ENCODE peak calls at places on chromosomes 3 and 15, in eight cellular contexts. L is HCT116, T is neural progenitor cell, P is PC-3, H is SK-N-SH, Y is MM.1S, E is GM23338, B is hepatocyte. F is an unnamed sample.

GRCh38 chr3:30290479-30290878 is 315.9 kb upstream of the TGFBR2 start:
- DNase-seq in T (no peak), P (no peak), Y (no peak), E (no peak), B (no peak), L (no peak), H (no peak), F (no peak)

GRCh38 chr15:51714162-51714561 is 23.3 kb downstream of the LYSMD2 start:
- DNase-seq in E (no peak), Y (no peak), B (no peak), H (peak; percentile 31), T (no peak), P (no peak), L (no peak), F (no peak)

GRCh38 chr3:71303627-71304260 is 279.8 kb downstream of the FOXP1 start:
- DNase-seq in P (no peak), T (no peak), H (no peak), E (peak; percentile 16), B (no peak), L (no peak), Y (no peak), F (no peak)

GRCh38 chr3:62554264-62554799 is 181.0 kb upstream of the FEZF2 start:
- DNase-seq in P (peak; percentile 35), L (peak; percentile 26), B (no peak), E (peak; percentile 73), H (peak; percentile 8), Y (no peak), T (peak; percentile 35), F (peak; percentile 44)

GRCh38 chr3:140501054-140501769 is 176.7 kb upstream of the TRIM42 start:
- DNase-seq in T (no peak), L (no peak), P (no peak), Y (no peak), E (no peak), H (no peak), B (peak; percentile 13), F (no peak)

GRCh38 chr15:96361309-96362000 is 31.0 kb downstream of the NR2F2 start:
- DNase-seq in T (peak; percentile 75), H (peak; percentile 35), E (peak; percentile 45), P (no peak), B (no peak), Y (no peak), L (no peak), F (no peak)

GRCh38 chr3:114659109-114660081 is 365.6 kb downstream of the TIGIT start:
- DNase-seq in B (peak; percentile 23), H (no peak), L (no peak), Y (no peak), T (peak; percentile 6), P (no peak), E (peak; percentile 11), F (no peak)

GRCh38 chr3:147816770-147817169 is 407.6 kb downstream of the ZIC1 start:
- DNase-seq in T (no peak), B (peak; percentile 18), L (no peak), P (peak; percentile 43), E (no peak), Y (no peak), H (no peak), F (no peak)

GRCh38 chr3:87580782-87581181 is 304.4 kb upstream of the POU1F1 start:
- DNase-seq in E (no peak), H (no peak), P (peak; percentile 63), B (no peak), L (no peak), Y (no peak), T (no peak), F (no peak)

GRCh38 chr3:149018247-149018646 is 26.9 kb downstream of the GYG1 start:
- DNase-seq in H (no peak), B (no peak), Y (no peak), T (no peak), L (no peak), E (no peak), P (no peak), F (no peak)

GRCh38 chr15:46518381-46518780 is 883.6 kb downstream of the SQOR start:
- DNase-seq in H (no peak), L (no peak), E (no peak), T (no peak), Y (no peak), B (no peak), P (no peak), F (no peak)

GRCh38 chr15:51708013-51708412 is 26.7 kb downstream of the SCG3 start:
- DNase-seq in Y (no peak), P (no peak), T (no peak), L (no peak), B (peak; percentile 52), H (no peak), E (no peak), F (no peak)

DNA sequence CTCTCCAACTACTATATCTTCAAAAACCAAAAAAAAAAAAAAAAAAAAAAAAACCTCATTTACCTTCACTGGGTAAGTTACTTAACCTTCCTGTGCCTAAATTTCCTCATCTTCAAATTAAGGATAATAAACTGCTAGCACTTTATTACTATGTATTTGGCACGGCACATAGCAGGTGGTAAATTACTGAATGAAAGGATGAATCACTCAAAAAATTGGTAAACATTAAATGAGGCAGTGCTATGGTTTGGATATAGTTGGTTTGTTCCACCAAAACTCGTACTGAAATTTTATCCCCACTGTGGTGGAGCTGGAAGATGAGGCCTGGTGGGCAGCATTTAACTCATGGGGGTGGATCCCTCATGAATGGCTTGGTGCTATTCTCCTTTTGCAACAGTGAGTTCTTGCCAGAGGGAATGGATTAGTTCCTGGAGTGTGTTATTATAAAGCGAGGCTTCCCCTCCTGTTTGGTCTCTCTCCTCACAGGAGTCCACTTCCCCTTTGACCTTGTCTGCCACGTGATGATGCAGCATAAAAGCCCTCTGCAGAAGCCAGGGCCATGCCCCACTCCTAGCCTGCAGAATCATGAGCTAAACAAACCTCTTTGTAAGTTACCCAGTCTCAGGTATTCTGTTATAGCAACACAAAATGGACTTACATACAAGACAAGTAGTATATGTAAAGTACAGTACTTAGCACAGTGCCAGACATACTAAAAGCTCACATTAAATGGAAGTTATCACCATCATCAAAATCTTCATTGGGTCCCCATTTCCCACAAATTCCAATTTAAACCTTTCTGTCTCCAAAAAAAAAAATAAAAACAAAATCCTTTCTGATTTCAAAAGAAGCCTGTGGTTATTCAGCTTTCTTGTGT is 20.6 kb downstream of the DCUN1D1 start:
- DNase-seq in L (no peak), Y (no peak), H (no peak), E (no peak), P (no peak), T (peak; percentile 46), B (no peak), F (no peak)
- H3K27ac ChIP-seq in L (no peak overlapping the region), Y (no peak overlapping the region), H (no peak overlapping the region), E (no peak overlapping the region), P (no peak overlapping the region), T (peak overlapping the region; percentile 59), B (no peak overlapping the region), F (no peak overlapping the region)

DNA sequence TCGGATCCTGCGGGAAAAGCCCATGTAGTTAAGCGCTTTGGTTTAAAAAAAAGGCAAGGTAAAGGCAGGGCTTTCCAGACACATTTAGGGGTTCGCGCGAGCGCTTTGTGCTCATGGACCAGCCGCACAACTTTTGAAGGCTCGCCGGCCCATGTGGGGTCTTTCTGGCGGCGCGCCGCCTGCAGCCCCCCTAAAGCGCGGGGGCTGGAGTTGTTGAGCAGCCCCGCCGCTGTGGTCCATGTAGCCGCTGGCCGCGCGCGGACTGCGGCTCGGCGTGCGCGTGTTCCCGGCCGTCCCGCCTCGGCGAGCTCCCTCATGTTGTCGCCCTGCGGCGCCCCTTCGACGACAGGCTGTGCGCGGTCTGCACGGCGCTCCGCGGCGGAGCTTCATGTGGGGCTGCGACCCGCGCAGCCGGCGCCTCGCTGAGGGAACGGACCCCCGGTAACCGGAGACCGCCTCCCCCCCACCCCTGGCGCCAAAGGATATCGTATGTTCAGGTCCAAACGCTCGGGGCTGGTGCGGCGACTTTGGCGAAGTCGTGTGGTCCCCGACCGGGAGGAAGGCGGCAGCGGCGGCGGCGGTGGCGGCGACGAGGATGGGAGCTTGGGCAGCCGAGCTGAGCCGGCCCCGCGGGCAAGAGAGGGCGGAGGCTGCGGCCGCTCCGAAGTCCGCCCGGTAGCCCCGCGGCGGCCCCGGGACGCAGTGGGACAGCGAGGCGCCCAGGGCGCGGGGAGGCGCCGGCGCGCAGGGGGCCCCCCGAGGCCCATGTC is 919 bp downstream of the SMAD6 start:
- DNase-seq in Y (no peak), T (peak; percentile 69), H (peak; percentile 63), L (no peak), E (peak; percentile 51), B (peak; percentile 56), P (no peak), F (peak; percentile 46)
- TF ChIP-seq EZH2phosphoT487 in Y (no peak), T (peak; percentile 72), H (no peak), L (no peak), E (no peak), B (no peak), P (no peak), F (no peak)

DNA sequence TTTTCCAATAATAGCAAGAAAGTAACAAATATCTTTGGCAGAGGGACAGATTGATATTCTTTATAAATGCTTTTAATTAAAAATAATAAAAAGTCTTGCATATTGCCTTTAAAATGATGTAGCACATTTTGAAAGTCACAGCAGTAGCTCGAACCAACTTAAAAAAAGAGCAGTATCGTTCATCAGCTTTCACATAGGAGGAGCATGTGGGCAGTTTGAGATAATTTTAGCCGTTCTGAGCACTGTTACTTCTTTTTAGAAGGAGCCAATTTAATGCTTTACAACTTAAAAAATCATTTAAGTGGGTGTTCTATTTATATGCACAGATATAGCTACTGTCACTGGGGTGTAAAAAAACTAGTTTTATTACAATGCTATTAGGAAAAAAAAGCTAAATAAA is 622.7 kb upstream of the GBE1 start:
- DNase-seq in L (no peak), B (no peak), E (no peak), Y (no peak), T (no peak), P (no peak), H (no peak), F (no peak)
- TF ChIP-seq CTCF in L (no peak), B (no peak), E (no peak), Y (no peak), T (no peak), P (no peak), H (no peak), F (no peak)

DNA sequence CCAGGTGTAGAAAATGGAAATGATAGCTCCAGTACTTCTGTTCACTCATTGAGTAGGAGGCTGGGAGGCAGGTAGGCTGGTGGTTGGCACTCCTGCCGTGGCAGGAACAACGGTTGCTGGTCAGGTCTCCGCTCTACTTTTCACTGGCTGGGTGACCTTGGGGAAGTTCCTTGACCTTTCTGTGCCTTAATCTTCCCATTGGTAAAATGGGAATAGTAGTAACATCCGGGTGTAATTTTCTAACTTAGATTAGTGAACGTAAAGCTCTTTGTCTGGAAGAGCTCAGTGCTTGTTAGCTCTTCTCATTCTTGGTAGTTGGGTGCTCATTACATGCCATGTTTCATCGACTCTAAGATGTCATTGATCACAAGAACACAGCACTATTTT is 45.8 kb upstream of the FLNB start:
- DNase-seq in H (no peak), E (no peak), B (no peak), Y (no peak), L (no peak), P (no peak), T (no peak), F (no peak)
- H3K27ac ChIP-seq in H (no peak overlapping the region), E (no peak overlapping the region), B (no peak overlapping the region), Y (no peak overlapping the region), L (no peak overlapping the region), P (peak overlapping the region; percentile 0), T (no peak overlapping the region), F (no peak overlapping the region)

GRCh38 chr3:88957751-88958452 is 149.5 kb upstream of the EPHA3 start:
- DNase-seq in P (peak; percentile 82), H (no peak), L (no peak), Y (no peak), T (no peak), B (no peak), E (no peak), F (no peak)
- TF ChIP-seq EZH2phosphoT487 in P (no peak), H (no peak), L (no peak), Y (no peak), T (no peak), B (no peak), E (no peak), F (no peak)

F was measured in OCI-LY7.